ENCODE peak calls at places on chromosome 11, in six cellular contexts. X is HepG2; S is astrocyte of the cerebellum; J is CD8-positive, alpha-beta T cell; R is cardiac fibroblast; G is progenitor cell of endocrine pancreas. O is an unnamed sample.
A peak's percentile ranks its signal among the peaks of the same experiment; 100 is the strongest.

GRCh38 chr11:123429336-123429735 is 733 bp upstream of the GRAMD1B start:
- DNase-seq in X (no peak), S (no peak), J (no peak), R (peak; percentile 90), G (no peak), O (no peak)

GRCh38 chr11:19555266-19555665 is 157.4 kb upstream of the NAV2 start:
- DNase-seq in X (no peak), S (no peak), J (no peak), R (no peak), G (no peak), O (no peak)

GRCh38 chr11:76655466-76656086 is 15.0 kb downstream of the LRRC32 start:
- DNase-seq in X (no peak), S (no peak), J (no peak), R (no peak), G (no peak), O (no peak)

GRCh38 chr11:87036756-87037449 is 831 bp upstream of the TMEM135 start:
- DNase-seq in X (peak; percentile 76), S (no peak), J (no peak), R (no peak), G (peak; percentile 10), O (peak; percentile 24)

GRCh38 chr11:46238078-46238966 is 39.1 kb upstream of the CREB3L1 start:
- DNase-seq in X (no peak), S (no peak), J (peak; percentile 54), R (peak; percentile 62), G (peak; percentile 59), O (peak; percentile 83)

GRCh38 chr11:78715639-78716311 is 141.1 kb upstream of the NARS2 start:
- DNase-seq in X (peak; percentile 57), S (peak; percentile 56), J (peak; percentile 21), R (peak; percentile 66), G (peak; percentile 37), O (peak; percentile 56)

GRCh38 chr11:8731647-8732188 is 49.1 kb downstream of the RPL27A start:
- DNase-seq in X (no peak), S (no peak), J (no peak), R (no peak), G (no peak), O (no peak)

GRCh38 chr11:64759722-64760719 is at the start of gene PYGM:
- DNase-seq in X (no peak), S (no peak), J (no peak), R (peak; percentile 41), G (no peak), O (peak; percentile 73)

GRCh38 chr11:88410636-88411035 is 73.1 kb upstream of the CTSC start:
- DNase-seq in X (no peak), S (no peak), J (no peak), R (no peak), G (no peak), O (no peak)

GRCh38 chr11:74471037-74471436 is 3.7 kb upstream of the KCNE3 start:
- DNase-seq in X (no peak), S (no peak), J (no peak), R (no peak), G (no peak), O (no peak)

GRCh38 chr11:8047382-8047781 is 33.6 kb upstream of the TUB start:
- DNase-seq in X (no peak), S (no peak), J (no peak), R (no peak), G (no peak), O (no peak)

GRCh38 chr11:35792148-35792845 is 129.7 kb downstream of the TRIM44 start:
- DNase-seq in X (no peak), S (no peak), J (no peak), R (no peak), G (no peak), O (no peak)

GRCh38 chr11:47946682-47947575 is 33.4 kb upstream of the PTPRJ start:
- DNase-seq in X (no peak), S (peak; percentile 97), J (peak; percentile 17), R (peak; percentile 97), G (no peak), O (peak; percentile 94)

GRCh38 chr11:108160970-108161566 is 39.7 kb downstream of the ACAT1 start:
- DNase-seq in X (no peak), S (no peak), J (no peak), R (no peak), G (no peak), O (peak; percentile 41)

GRCh38 chr11:63635762-63636465 is 21.7 kb upstream of the PLAAT3 start:
- DNase-seq in X (peak; percentile 47), S (peak; percentile 45), J (peak; percentile 79), R (peak; percentile 68), G (peak; percentile 63), O (peak; percentile 76)

GRCh38 chr11:34427171-34427805 is 11.4 kb upstream of the CAT start:
- DNase-seq in X (peak; percentile 94), S (peak; percentile 61), J (no peak), R (peak; percentile 91), G (no peak), O (peak; percentile 98)

GRCh38 chr11:2929880-2930704 is 872 bp upstream of the PHLDA2 start:
- DNase-seq in X (peak; percentile 53), S (no peak), J (no peak), R (peak; percentile 53), G (no peak), O (peak; percentile 72)
- TF ChIP-seq CTCF in X (no peak), S (no peak), J (peak; percentile 46), R (peak; percentile 55), G (no peak), O (peak; percentile 59)

GRCh38 chr11:117443269-117444186 is 115.9 kb downstream of the CEP164 start:
- DNase-seq in X (peak; percentile 40), S (no peak), J (no peak), R (peak; percentile 32), G (peak; percentile 55), O (peak; percentile 53)
- TF ChIP-seq CTCF in X (peak; percentile 89), S (peak; percentile 58), J (no peak), R (peak; percentile 50), G (peak; percentile 79), O (peak; percentile 58)

DNA sequence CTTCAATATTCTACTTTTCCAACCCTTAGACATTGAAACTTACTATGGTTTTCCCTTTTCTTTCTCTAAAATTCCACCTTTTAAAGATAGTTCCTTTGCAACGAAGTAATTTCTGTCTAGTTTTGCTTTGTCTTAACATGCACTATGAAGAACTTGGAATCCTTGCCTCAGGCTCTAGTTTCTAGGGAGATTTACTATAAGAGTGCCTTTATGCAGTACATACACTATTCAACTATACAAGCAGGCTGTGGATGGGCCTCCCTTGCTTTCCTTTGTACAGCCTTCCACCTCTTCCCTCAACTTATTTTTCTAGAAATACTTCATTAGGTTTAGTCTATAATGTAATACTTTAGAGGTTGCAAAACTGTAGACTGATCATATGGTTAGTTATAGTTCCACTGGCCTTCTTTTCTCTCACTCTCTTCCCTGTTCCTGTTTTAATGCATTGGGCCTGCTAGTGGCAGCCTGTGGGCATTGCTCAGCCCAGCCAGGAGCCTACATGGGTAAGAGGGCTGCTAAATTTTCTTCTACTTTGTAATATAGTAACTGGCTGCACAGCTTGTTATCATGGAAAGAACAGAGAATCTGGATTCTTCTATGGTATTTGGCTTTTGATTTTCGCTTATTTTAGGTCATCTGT is 100.2 kb downstream of the C11orf87 start:
- DNase-seq in X (no peak), S (no peak), J (no peak), R (no peak), G (no peak), O (no peak)
- TF ChIP-seq CTCF in X (no peak), S (no peak), J (no peak), R (peak; percentile 5), G (no peak), O (no peak)

GRCh38 chr11:97943493-97943892 is 1077.3 kb upstream of the CNTN5 start:
- DNase-seq in X (no peak), S (no peak), J (no peak), R (no peak), G (no peak), O (no peak)
- TF ChIP-seq CTCF in X (no peak), S (no peak), J (no peak), R (no peak), G (no peak), O (no peak)

GRCh38 chr11:101323997-101324396 is 194.4 kb upstream of the PGR start:
- DNase-seq in X (no peak), S (no peak), J (no peak), R (no peak), G (no peak), O (peak; percentile 19)
- TF ChIP-seq CTCF in X (no peak), S (no peak), J (no peak), R (no peak), G (no peak), O (no peak)

O was measured in NB4.